ENCODE peak calls at places on chromosomes 1 and 21, in eight cellular contexts. One of them, this sample, is unnamed.

GRCh38 chr1:25054526-25054925 is 124.5 kb upstream of the RUNX3 start:
- DNase-seq in SJCRH30: no peak
- DNase-seq in prostate gland: no peak
- DNase-seq in cardiac muscle cell: no peak
- DNase-seq in hepatocyte: no peak
- DNase-seq in heart left ventricle: no peak
- DNase-seq in Peyer's patch: no peak
- DNase-seq in mucosa of descending colon: no peak
- DNase-seq in this sample: no peak

GRCh38 chr1:29478046-29478791 is 241.9 kb downstream of the PTPRU start:
- DNase-seq in hepatocyte: no peak
- DNase-seq in Peyer's patch: no peak
- DNase-seq in mucosa of descending colon: no peak
- DNase-seq in heart left ventricle: no peak
- DNase-seq in SJCRH30: no peak
- DNase-seq in prostate gland: no peak
- DNase-seq in cardiac muscle cell: peak; percentile 77
- DNase-seq in this sample: no peak

GRCh38 chr1:220734571-220735326 is 13.4 kb upstream of the MTARC2 start:
- DNase-seq in Peyer's patch: no peak
- DNase-seq in heart left ventricle: no peak
- DNase-seq in hepatocyte: peak; percentile 75
- DNase-seq in cardiac muscle cell: no peak
- DNase-seq in mucosa of descending colon: no peak
- DNase-seq in SJCRH30: no peak
- DNase-seq in prostate gland: no peak
- DNase-seq in this sample: peak; percentile 44

GRCh38 chr1:229440821-229441537 is 7.1 kb upstream of the ACTA1 start:
- DNase-seq in prostate gland: no peak
- DNase-seq in SJCRH30: no peak
- DNase-seq in cardiac muscle cell: peak; percentile 22
- DNase-seq in Peyer's patch: no peak
- DNase-seq in mucosa of descending colon: no peak
- DNase-seq in heart left ventricle: peak; percentile 44
- DNase-seq in hepatocyte: no peak
- DNase-seq in this sample: no peak

GRCh38 chr1:184632415-184633175 is 122.1 kb downstream of the EDEM3 start:
- DNase-seq in mucosa of descending colon: no peak
- DNase-seq in Peyer's patch: no peak
- DNase-seq in SJCRH30: no peak
- DNase-seq in prostate gland: peak; percentile 96
- DNase-seq in cardiac muscle cell: no peak
- DNase-seq in heart left ventricle: peak; percentile 63
- DNase-seq in hepatocyte: no peak
- DNase-seq in this sample: no peak

GRCh38 chr1:212070720-212071302 is 35.3 kb downstream of the DTL start:
- DNase-seq in Peyer's patch: no peak
- DNase-seq in hepatocyte: peak; percentile 73
- DNase-seq in mucosa of descending colon: no peak
- DNase-seq in prostate gland: peak; percentile 8
- DNase-seq in SJCRH30: peak; percentile 50
- DNase-seq in cardiac muscle cell: peak; percentile 62
- DNase-seq in heart left ventricle: no peak
- DNase-seq in this sample: no peak

GRCh38 chr1:75392278-75392677 is 218.6 kb downstream of the SLC44A5 start:
- DNase-seq in prostate gland: no peak
- DNase-seq in Peyer's patch: no peak
- DNase-seq in mucosa of descending colon: no peak
- DNase-seq in heart left ventricle: no peak
- DNase-seq in SJCRH30: no peak
- DNase-seq in cardiac muscle cell: no peak
- DNase-seq in hepatocyte: no peak
- DNase-seq in this sample: no peak

GRCh38 chr1:172530000-172530399 is 3.0 kb upstream of the SUCO start:
- DNase-seq in prostate gland: no peak
- DNase-seq in hepatocyte: no peak
- DNase-seq in mucosa of descending colon: no peak
- DNase-seq in SJCRH30: no peak
- DNase-seq in cardiac muscle cell: no peak
- DNase-seq in Peyer's patch: no peak
- DNase-seq in heart left ventricle: no peak
- DNase-seq in this sample: no peak

GRCh38 chr1:171213559-171214454 is 28.7 kb downstream of the FMO2 start:
- DNase-seq in Peyer's patch: no peak
- DNase-seq in mucosa of descending colon: no peak
- DNase-seq in prostate gland: no peak
- DNase-seq in heart left ventricle: no peak
- DNase-seq in hepatocyte: no peak
- DNase-seq in cardiac muscle cell: no peak
- DNase-seq in SJCRH30: peak; percentile 32
- DNase-seq in this sample: no peak

GRCh38 chr1:179303173-179303572 is 9.6 kb downstream of the SOAT1 start:
- DNase-seq in mucosa of descending colon: no peak
- DNase-seq in hepatocyte: no peak
- DNase-seq in SJCRH30: no peak
- DNase-seq in cardiac muscle cell: no peak
- DNase-seq in Peyer's patch: no peak
- DNase-seq in prostate gland: no peak
- DNase-seq in heart left ventricle: no peak
- DNase-seq in this sample: no peak

GRCh38 chr1:199612976-199613774 is 414.3 kb upstream of the NR5A2 start:
- DNase-seq in hepatocyte: no peak
- DNase-seq in Peyer's patch: no peak
- DNase-seq in mucosa of descending colon: no peak
- DNase-seq in SJCRH30: no peak
- DNase-seq in cardiac muscle cell: no peak
- DNase-seq in heart left ventricle: no peak
- DNase-seq in prostate gland: no peak
- DNase-seq in this sample: no peak

GRCh38 chr1:119648620-119649004 is 546 bp upstream of the ZNF697 start:
- DNase-seq in hepatocyte: no peak
- DNase-seq in cardiac muscle cell: no peak
- DNase-seq in heart left ventricle: no peak
- DNase-seq in Peyer's patch: no peak
- DNase-seq in prostate gland: no peak
- DNase-seq in mucosa of descending colon: no peak
- DNase-seq in SJCRH30: no peak
- DNase-seq in this sample: no peak

GRCh38 chr1:169031566-169032224 is 74.8 kb upstream of the ATP1B1 start:
- DNase-seq in mucosa of descending colon: no peak
- DNase-seq in SJCRH30: no peak
- DNase-seq in cardiac muscle cell: no peak
- DNase-seq in prostate gland: peak; percentile 72
- DNase-seq in heart left ventricle: no peak
- DNase-seq in Peyer's patch: no peak
- DNase-seq in hepatocyte: no peak
- DNase-seq in this sample: peak; percentile 1

GRCh38 chr1:212286437-212287131 is 1.4 kb downstream of the PPP2R5A start:
- DNase-seq in cardiac muscle cell: peak; percentile 28
- DNase-seq in mucosa of descending colon: no peak
- DNase-seq in prostate gland: peak; percentile 40
- DNase-seq in hepatocyte: no peak
- DNase-seq in Peyer's patch: no peak
- DNase-seq in SJCRH30: peak; percentile 45
- DNase-seq in heart left ventricle: no peak
- DNase-seq in this sample: no peak

GRCh38 chr1:76065212-76065611 is 9.3 kb upstream of the ST6GALNAC3 start:
- DNase-seq in SJCRH30: no peak
- DNase-seq in cardiac muscle cell: no peak
- DNase-seq in mucosa of descending colon: no peak
- DNase-seq in heart left ventricle: no peak
- DNase-seq in prostate gland: no peak
- DNase-seq in Peyer's patch: no peak
- DNase-seq in hepatocyte: no peak
- DNase-seq in this sample: no peak

GRCh38 chr1:62227496-62227895 is 32.8 kb downstream of the L1TD1 start:
- DNase-seq in cardiac muscle cell: no peak
- DNase-seq in SJCRH30: no peak
- DNase-seq in Peyer's patch: no peak
- DNase-seq in prostate gland: no peak
- DNase-seq in heart left ventricle: no peak
- DNase-seq in hepatocyte: no peak
- DNase-seq in mucosa of descending colon: no peak
- DNase-seq in this sample: no peak

GRCh38 chr1:193285626-193286025 is 99.2 kb upstream of the B3GALT2 start:
- DNase-seq in heart left ventricle: no peak
- DNase-seq in cardiac muscle cell: no peak
- DNase-seq in hepatocyte: no peak
- DNase-seq in prostate gland: no peak
- DNase-seq in Peyer's patch: no peak
- DNase-seq in mucosa of descending colon: no peak
- DNase-seq in SJCRH30: no peak
- DNase-seq in this sample: no peak

GRCh38 chr1:170513138-170513537 is 18.8 kb upstream of the GORAB start:
- DNase-seq in prostate gland: no peak
- DNase-seq in mucosa of descending colon: no peak
- DNase-seq in cardiac muscle cell: no peak
- DNase-seq in heart left ventricle: no peak
- DNase-seq in hepatocyte: no peak
- DNase-seq in SJCRH30: no peak
- DNase-seq in Peyer's patch: no peak
- DNase-seq in this sample: no peak

GRCh38 chr1:178912597-178912996 is 41.7 kb upstream of the ANGPTL1 start:
- DNase-seq in SJCRH30: no peak
- DNase-seq in hepatocyte: no peak
- DNase-seq in Peyer's patch: no peak
- DNase-seq in cardiac muscle cell: no peak
- DNase-seq in mucosa of descending colon: no peak
- DNase-seq in prostate gland: no peak
- DNase-seq in heart left ventricle: no peak
- DNase-seq in this sample: no peak

DNA sequence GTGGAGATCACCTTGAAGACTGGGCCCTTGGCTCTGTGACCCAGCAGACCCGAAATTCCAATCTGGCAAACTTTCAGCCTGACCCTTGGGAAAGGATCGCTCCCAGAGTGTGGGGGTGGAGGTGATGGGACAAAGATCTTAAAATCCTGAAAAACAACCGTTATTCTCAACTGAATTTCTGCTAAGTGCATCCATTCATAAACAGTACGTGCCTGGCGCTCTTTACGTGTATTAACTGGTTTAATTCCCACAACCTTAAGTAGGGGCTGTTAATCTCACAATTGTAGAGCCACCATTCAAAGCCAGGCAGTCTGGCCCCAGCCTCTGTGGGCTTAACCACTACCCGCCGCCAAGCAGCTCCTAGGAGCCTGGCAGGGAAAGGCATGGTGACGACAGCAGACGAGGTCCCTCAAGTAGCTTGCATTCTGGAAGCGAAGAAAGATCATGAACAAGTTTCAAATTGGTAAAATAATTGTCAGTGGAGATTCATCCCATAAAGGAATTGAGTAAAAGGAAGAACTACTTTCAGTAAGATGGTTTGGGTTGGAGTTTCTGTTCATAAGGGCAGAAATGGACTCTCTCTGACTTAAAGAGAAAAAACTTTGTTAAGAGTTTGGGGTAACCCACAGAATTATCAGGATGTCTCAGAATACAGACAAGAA is 11.4 kb upstream of the RGS16 start:
- DNase-seq in cardiac muscle cell: peak; percentile 29
- DNase-seq in Peyer's patch: peak; percentile 33
- DNase-seq in hepatocyte: no peak
- DNase-seq in prostate gland: no peak
- DNase-seq in SJCRH30: peak; percentile 87
- DNase-seq in mucosa of descending colon: no peak
- DNase-seq in heart left ventricle: peak; percentile 70
- DNase-seq in this sample: no peak
- H3K4me3 ChIP-seq in cardiac muscle cell: peak overlapping the region; percentile 23
- H3K4me3 ChIP-seq in Peyer's patch: peak overlapping the region; percentile 44
- H3K4me3 ChIP-seq in hepatocyte: peak overlapping the region; percentile 8
- H3K4me3 ChIP-seq in prostate gland: peak overlapping the region; percentile 30
- H3K4me3 ChIP-seq in SJCRH30: peak overlapping the region; percentile 67
- H3K4me3 ChIP-seq in mucosa of descending colon: no peak overlapping the region
- H3K4me3 ChIP-seq in heart left ventricle: peak overlapping the region; percentile 63
- H3K4me3 ChIP-seq in this sample: peak overlapping the region; percentile 34

GRCh38 chr1:196545239-196545638 is 63.0 kb downstream of the KCNT2 start:
- DNase-seq in heart left ventricle: no peak
- DNase-seq in cardiac muscle cell: no peak
- DNase-seq in Peyer's patch: no peak
- DNase-seq in mucosa of descending colon: no peak
- DNase-seq in hepatocyte: no peak
- DNase-seq in prostate gland: no peak
- DNase-seq in SJCRH30: no peak
- DNase-seq in this sample: no peak
- H3K36me3 ChIP-seq in heart left ventricle: no peaks in the 10 kb centered on the region
- H3K36me3 ChIP-seq in cardiac muscle cell: no peaks in the 10 kb centered on the region
- H3K36me3 ChIP-seq in Peyer's patch: no peaks in the 10 kb centered on the region
- H3K36me3 ChIP-seq in mucosa of descending colon: no peaks in the 10 kb centered on the region
- H3K36me3 ChIP-seq in hepatocyte: no peaks in the 10 kb centered on the region
- H3K36me3 ChIP-seq in prostate gland: no peaks in the 10 kb centered on the region
- H3K36me3 ChIP-seq in SJCRH30: no peaks in the 10 kb centered on the region
- H3K36me3 ChIP-seq in this sample: no peaks in the 10 kb centered on the region

GRCh38 chr21:29064850-29065481 is 8.5 kb downstream of the CCT8 start:
- DNase-seq in prostate gland: no peak
- DNase-seq in mucosa of descending colon: no peak
- DNase-seq in SJCRH30: no peak
- DNase-seq in cardiac muscle cell: no peak
- DNase-seq in Peyer's patch: no peak
- DNase-seq in hepatocyte: no peak
- DNase-seq in heart left ventricle: no peak
- DNase-seq in this sample: no peak
- H3K4me3 ChIP-seq in prostate gland: no peak overlapping the region
- H3K4me3 ChIP-seq in mucosa of descending colon: no peak overlapping the region
- H3K4me3 ChIP-seq in SJCRH30: no peak overlapping the region
- H3K4me3 ChIP-seq in cardiac muscle cell: no peak overlapping the region
- H3K4me3 ChIP-seq in Peyer's patch: no peak overlapping the region
- H3K4me3 ChIP-seq in hepatocyte: no peak overlapping the region
- H3K4me3 ChIP-seq in heart left ventricle: no peak overlapping the region
- H3K4me3 ChIP-seq in this sample: no peak overlapping the region

DNA sequence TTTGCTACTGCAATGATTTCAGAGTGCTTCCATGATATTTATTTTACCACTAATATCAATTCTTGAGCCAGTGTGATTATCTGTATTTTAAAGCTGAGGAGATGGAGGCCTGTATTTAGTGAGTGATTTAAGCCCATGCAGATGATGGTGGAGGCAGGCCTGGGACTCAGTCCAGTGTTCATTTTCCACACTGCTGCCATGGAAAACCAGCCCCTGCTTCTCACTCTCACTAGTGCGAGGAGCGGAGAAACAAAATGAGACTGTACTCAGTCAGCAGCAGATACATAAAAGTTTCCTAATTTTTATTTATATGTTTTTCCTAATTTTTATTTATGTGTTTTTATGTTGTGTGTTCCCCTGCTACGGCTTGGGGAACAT is 32.8 kb downstream of the LRRC8B start:
- DNase-seq in mucosa of descending colon: no peak
- DNase-seq in hepatocyte: no peak
- DNase-seq in SJCRH30: no peak
- DNase-seq in heart left ventricle: no peak
- DNase-seq in prostate gland: no peak
- DNase-seq in Peyer's patch: no peak
- DNase-seq in cardiac muscle cell: no peak
- DNase-seq in this sample: no peak
- H3K36me3 ChIP-seq in mucosa of descending colon: no peaks in the 10 kb centered on the region
- H3K36me3 ChIP-seq in hepatocyte: no peaks in the 10 kb centered on the region
- H3K36me3 ChIP-seq in SJCRH30: no peaks in the 10 kb centered on the region
- H3K36me3 ChIP-seq in heart left ventricle: no peaks in the 10 kb centered on the region
- H3K36me3 ChIP-seq in prostate gland: no peaks in the 10 kb centered on the region
- H3K36me3 ChIP-seq in Peyer's patch: no peaks in the 10 kb centered on the region
- H3K36me3 ChIP-seq in cardiac muscle cell: no peaks in the 10 kb centered on the region
- H3K36me3 ChIP-seq in this sample: no peaks in the 10 kb centered on the region

GRCh38 chr1:160624464-160624863 is 22.4 kb downstream of the SLAMF1 start:
- DNase-seq in mucosa of descending colon: no peak
- DNase-seq in prostate gland: no peak
- DNase-seq in hepatocyte: no peak
- DNase-seq in heart left ventricle: no peak
- DNase-seq in Peyer's patch: no peak
- DNase-seq in cardiac muscle cell: no peak
- DNase-seq in SJCRH30: no peak
- DNase-seq in this sample: no peak
- H3K4me3 ChIP-seq in mucosa of descending colon: no peak overlapping the region
- H3K4me3 ChIP-seq in prostate gland: no peak overlapping the region
- H3K4me3 ChIP-seq in hepatocyte: no peak overlapping the region
- H3K4me3 ChIP-seq in heart left ventricle: no peak overlapping the region
- H3K4me3 ChIP-seq in Peyer's patch: no peak overlapping the region
- H3K4me3 ChIP-seq in cardiac muscle cell: no peak overlapping the region
- H3K4me3 ChIP-seq in SJCRH30: no peak overlapping the region
- H3K4me3 ChIP-seq in this sample: no peak overlapping the region